ENCODE peak calls at places on chromosomes 16 and 17, in nine cellular contexts. A, E, R, X, O, T, D, N and B are unnamed samples.

GRCh38 chr17:19331553-19332245 is 30.8 kb downstream of the B9D1 start:
- DNase-seq in A (no peak), E (no peak), R (no peak), X (no peak), O (no peak), T (peak; percentile 41), D (no peak), N (no peak), B (no peak)

GRCh38 chr16:83899272-83899897 is 470 bp downstream of the MLYCD start:
- DNase-seq in A (peak; percentile 41), E (peak; percentile 32), R (peak; percentile 31), X (peak; percentile 44), O (peak; percentile 74), T (peak; percentile 71), D (peak; percentile 73), N (peak; percentile 13), B (no peak)

GRCh38 chr16:83953796-83954576 is 946 bp downstream of the OSGIN1 start:
- DNase-seq in A (peak; percentile 20), E (no peak), R (peak; percentile 78), X (no peak), O (no peak), T (peak; percentile 69), D (peak; percentile 66), N (no peak), B (no peak)

GRCh38 chr16:81723098-81723723 is 55.9 kb upstream of the PLCG2 start:
- DNase-seq in A (peak; percentile 77), E (no peak), R (peak; percentile 89), X (peak; percentile 65), O (no peak), T (peak; percentile 60), D (peak; percentile 94), N (no peak), B (no peak)

GRCh38 chr16:56409195-56409594 is 16.1 kb downstream of the AMFR start:
- DNase-seq in A (no peak), E (no peak), R (peak; percentile 20), X (no peak), O (no peak), T (no peak), D (no peak), N (no peak), B (no peak)

GRCh38 chr16:27472091-27473020 is 70.4 kb downstream of the IL21R start:
- DNase-seq in A (no peak), E (no peak), R (no peak), X (no peak), O (no peak), T (no peak), D (no peak), N (no peak), B (no peak)

GRCh38 chr17:9268546-9268945 is 247.2 kb downstream of the NTN1 start:
- DNase-seq in A (no peak), E (no peak), R (no peak), X (no peak), O (no peak), T (no peak), D (no peak), N (no peak), B (no peak)

GRCh38 chr17:28655160-28655559 is 6.5 kb downstream of the SDF2 start:
- DNase-seq in A (no peak), E (no peak), R (no peak), X (no peak), O (no peak), T (no peak), D (no peak), N (no peak), B (no peak)

GRCh38 chr16:22353188-22353919 is 21.1 kb downstream of the CDR2 start:
- DNase-seq in A (peak; percentile 62), E (no peak), R (no peak), X (no peak), O (no peak), T (no peak), D (peak; percentile 52), N (peak; percentile 71), B (no peak)

GRCh38 chr16:13109171-13109570 is 207.8 kb downstream of the SHISA9 start:
- DNase-seq in A (no peak), E (no peak), R (no peak), X (no peak), O (no peak), T (no peak), D (no peak), N (no peak), B (no peak)

GRCh38 chr17:29273924-29274323 is 20.0 kb downstream of the NUFIP2 start:
- DNase-seq in A (no peak), E (no peak), R (no peak), X (no peak), O (no peak), T (no peak), D (no peak), N (no peak), B (no peak)

GRCh38 chr17:15261818-15262290 is 3.3 kb downstream of the PMP22 start:
- DNase-seq in A (no peak), E (no peak), R (peak; percentile 42), X (no peak), O (no peak), T (no peak), D (peak; percentile 24), N (no peak), B (no peak)

GRCh38 chr16:22692916-22693646 is 120.9 kb upstream of the HS3ST2 start:
- DNase-seq in A (no peak), E (no peak), R (no peak), X (no peak), O (no peak), T (no peak), D (no peak), N (no peak), B (no peak)

GRCh38 chr17:38672788-38673713 is 1.7 kb downstream of the EPOP start:
- DNase-seq in A (no peak), E (no peak), R (no peak), X (no peak), O (no peak), T (no peak), D (peak; percentile 74), N (no peak), B (no peak)

GRCh38 chr17:19867094-19867653 is 562 bp downstream of the ULK2 start:
- DNase-seq in A (peak; percentile 29), E (no peak), R (peak; percentile 76), X (peak; percentile 71), O (peak; percentile 71), T (no peak), D (peak; percentile 85), N (no peak), B (no peak)

GRCh38 chr17:80800775-80801391 is 190.8 kb upstream of the CHMP6 start:
- DNase-seq in A (no peak), E (no peak), R (no peak), X (no peak), O (peak; percentile 21), T (no peak), D (no peak), N (no peak), B (no peak)

GRCh38 chr17:45975640-45976295 is 23.3 kb upstream of the STH start:
- DNase-seq in A (no peak), E (no peak), R (no peak), X (no peak), O (no peak), T (no peak), D (no peak), N (no peak), B (no peak)

GRCh38 chr17:45976391-45976754 is 22.7 kb upstream of the STH start:
- DNase-seq in A (no peak), E (no peak), R (no peak), X (no peak), O (no peak), T (no peak), D (no peak), N (no peak), B (no peak)

GRCh38 chr17:45977506-45977824 is 21.6 kb upstream of the STH start:
- DNase-seq in A (no peak), E (no peak), R (no peak), X (no peak), O (no peak), T (no peak), D (no peak), N (no peak), B (no peak)

GRCh38 chr17:45977976-45978626 is 20.9 kb upstream of the STH start:
- DNase-seq in A (no peak), E (no peak), R (no peak), X (no peak), O (no peak), T (no peak), D (no peak), N (no peak), B (no peak)

GRCh38 chr17:45976755-45977505 is 22.1 kb upstream of the STH start:
- DNase-seq in A (peak; percentile 45), E (no peak), R (no peak), X (no peak), O (no peak), T (peak; percentile 86), D (no peak), N (no peak), B (no peak)
- H3K27ac ChIP-seq in A (no peak overlapping the region), E (no peak overlapping the region), R (no peak overlapping the region), X (no peak overlapping the region), O (no peak overlapping the region), T (peak overlapping the region; percentile 82), D (no peak overlapping the region), N (no peak overlapping the region), B (no peak overlapping the region)

GRCh38 chr17:41329279-41329925 is 13.9 kb upstream of the KRTAP17-1 start:
- DNase-seq in A (peak; percentile 55), E (peak; percentile 50), R (peak; percentile 79), X (peak; percentile 29), O (no peak), T (peak; percentile 39), D (peak; percentile 77), N (no peak), B (no peak)
- H3K4me3 ChIP-seq in A (no peak overlapping the region), E (no peak overlapping the region), R (no peak overlapping the region), X (no peak overlapping the region), O (no peak overlapping the region), T (no peak overlapping the region), D (no peak overlapping the region), N (no peak overlapping the region), B (no peak overlapping the region)

DNA sequence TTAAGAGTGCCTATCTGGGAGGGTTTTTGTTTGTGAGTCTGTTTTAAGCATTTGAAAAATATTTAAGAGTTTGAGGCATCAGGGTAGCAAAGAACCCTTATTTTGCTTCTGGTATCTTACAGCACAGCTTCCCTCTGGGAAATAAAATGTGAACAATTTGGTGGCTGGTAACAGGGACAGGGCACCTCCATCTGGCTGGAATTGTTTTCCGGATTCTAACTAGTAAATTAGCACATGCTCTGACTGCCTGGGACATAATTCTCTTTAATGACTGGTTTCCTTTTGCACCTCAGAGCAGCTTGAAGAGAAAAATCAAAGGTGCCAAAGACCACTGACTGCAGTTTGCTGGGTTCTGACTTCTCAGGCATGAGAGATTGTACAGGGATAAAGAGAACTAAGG is 469.1 kb downstream of the GRIN2A start:
- DNase-seq in A (no peak), E (no peak), R (no peak), X (no peak), O (no peak), T (no peak), D (peak; percentile 17), N (no peak), B (no peak)
- TF ChIP-seq CTCF in A (no peak), E (no peak), R (no peak), X (no peak), O (no peak), T (no peak), D (no peak), N (no peak), B (no peak)

DNA sequence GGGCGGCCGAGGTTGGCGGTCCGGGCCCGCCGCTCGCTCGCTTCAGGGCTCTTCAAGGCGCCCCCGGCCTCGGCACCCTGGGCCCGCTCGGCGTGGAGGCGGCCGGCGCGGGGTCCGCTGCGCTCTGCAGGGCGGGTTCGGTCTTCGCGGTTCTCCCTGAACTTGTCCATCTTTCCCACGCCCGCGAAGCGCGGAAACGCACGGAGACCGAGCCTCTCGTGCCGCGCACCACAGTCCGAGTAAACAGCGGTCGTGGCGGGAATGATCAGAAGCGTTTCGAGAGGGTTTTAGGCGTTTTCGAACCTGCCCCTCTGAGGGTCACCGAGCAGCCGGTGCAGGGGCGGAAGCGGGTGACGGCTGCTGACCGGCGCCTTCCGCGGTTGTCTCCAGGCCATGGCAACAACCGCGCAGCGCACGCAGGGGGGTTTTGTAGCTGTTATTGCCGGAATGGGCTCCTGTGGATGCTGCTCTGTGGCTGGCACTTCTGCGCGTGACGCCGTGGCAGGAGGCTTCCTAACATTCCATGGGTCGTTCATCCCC is 414 bp downstream of the NARF start:
- DNase-seq in A (peak; percentile 30), E (no peak), R (no peak), X (no peak), O (no peak), T (no peak), D (peak; percentile 52), N (no peak), B (no peak)
- H3K27ac ChIP-seq in A (peak overlapping the region; percentile 98), E (peak overlapping the region; percentile 90), R (peak overlapping the region; percentile 72), X (peak overlapping the region; percentile 76), O (peak overlapping the region; percentile 100), T (peak overlapping the region; percentile 97), D (no peak overlapping the region), N (peak overlapping the region; percentile 31), B (peak overlapping the region; percentile 96)